ENCODE peak calls at places on chromosomes 7 and 10, in ten cellular contexts. N, P, G, X, D, U, T, C, W and J are unnamed samples.

GRCh38 chr10:75033399-75034130 is 77.9 kb upstream of the SAMD8 start:
- DNase-seq in N (no peak), P (no peak), G (no peak), X (no peak), D (no peak), U (no peak), T (no peak), C (no peak), W (no peak), J (no peak)

GRCh38 chr7:1781369-1781768 is 111.3 kb downstream of the ELFN1 start:
- DNase-seq in N (no peak), P (no peak), G (no peak), X (no peak), D (no peak), U (peak; percentile 20), T (no peak), C (no peak), W (no peak), J (no peak)

GRCh38 chr7:100604078-100604975 is 2.2 kb downstream of the PCOLCE start:
- DNase-seq in N (peak; percentile 81), P (peak; percentile 57), G (no peak), X (peak; percentile 87), D (peak; percentile 71), U (peak; percentile 94), T (peak; percentile 82), C (peak; percentile 91), W (peak; percentile 78), J (peak; percentile 74)

GRCh38 chr10:48470115-48470892 is 134.6 kb downstream of the ARHGAP22 start:
- DNase-seq in N (peak; percentile 68), P (no peak), G (no peak), X (no peak), D (no peak), U (peak; percentile 60), T (peak; percentile 19), C (peak; percentile 59), W (no peak), J (peak; percentile 74)

GRCh38 chr10:49001861-49002675 is 62.4 kb upstream of the LRRC18 start:
- DNase-seq in N (peak; percentile 44), P (no peak), G (no peak), X (no peak), D (no peak), U (no peak), T (no peak), C (no peak), W (no peak), J (no peak)

GRCh38 chr7:134996097-134996550 is 9.8 kb downstream of the AGBL3 start:
- DNase-seq in N (no peak), P (no peak), G (no peak), X (no peak), D (no peak), U (no peak), T (peak; percentile 30), C (no peak), W (peak; percentile 5), J (no peak)

GRCh38 chr7:153529100-153529499 is 523.1 kb upstream of the DPP6 start:
- DNase-seq in N (no peak), P (no peak), G (no peak), X (no peak), D (no peak), U (no peak), T (no peak), C (no peak), W (no peak), J (no peak)

GRCh38 chr10:71584902-71585578 is 134.5 kb downstream of the C10orf105 start:
- DNase-seq in N (no peak), P (no peak), G (no peak), X (no peak), D (no peak), U (no peak), T (no peak), C (no peak), W (no peak), J (no peak)

GRCh38 chr10:72435570-72435969 is 80.9 kb upstream of the DNAJB12 start:
- DNase-seq in N (no peak), P (no peak), G (no peak), X (no peak), D (no peak), U (no peak), T (no peak), C (no peak), W (no peak), J (no peak)

GRCh38 chr7:70736715-70737460 is 395.1 kb upstream of the GALNT17 start:
- DNase-seq in N (no peak), P (peak; percentile 21), G (no peak), X (peak; percentile 66), D (no peak), U (no peak), T (peak; percentile 40), C (no peak), W (no peak), J (peak; percentile 14)

GRCh38 chr7:30977896-30978564 is 14.3 kb downstream of the GHRHR start:
- DNase-seq in N (peak; percentile 52), P (no peak), G (no peak), X (no peak), D (no peak), U (no peak), T (peak; percentile 10), C (peak; percentile 63), W (peak; percentile 49), J (no peak)

GRCh38 chr7:137508437-137509175 is 165.1 kb upstream of the PTN start:
- DNase-seq in N (no peak), P (no peak), G (no peak), X (peak; percentile 84), D (no peak), U (no peak), T (no peak), C (no peak), W (no peak), J (no peak)

GRCh38 chr10:76122056-76122455 is 690.6 kb downstream of the LRMDA start:
- DNase-seq in N (no peak), P (no peak), G (no peak), X (no peak), D (no peak), U (no peak), T (no peak), C (no peak), W (no peak), J (no peak)

GRCh38 chr7:75534727-75535307 is 42.7 kb downstream of the SPDYE5 start:
- DNase-seq in N (no peak), P (no peak), G (no peak), X (peak; percentile 69), D (peak; percentile 80), U (no peak), T (no peak), C (peak; percentile 0), W (no peak), J (peak; percentile 93)

GRCh38 chr7:87874066-87874465 is 2.1 kb downstream of the SLC25A40 start:
- DNase-seq in N (no peak), P (no peak), G (no peak), X (no peak), D (peak; percentile 91), U (no peak), T (no peak), C (no peak), W (no peak), J (peak; percentile 94)